ENCODE peak calls at places on chromosomes 16 and 17, in seven cellular contexts. X is heart left ventricle, Y is lower leg skin, M is HFFc6, S is HFF-Myc, Q is nephron progenitor cell, F is kidney epithelial cell. Z is an unnamed sample.

GRCh38 chr17:32516450-32516849 is 29.7 kb downstream of the CDK5R1 start:
- DNase-seq in X (no peak), Y (no peak), M (no peak), S (no peak), Q (no peak), F (no peak), Z (no peak)

GRCh38 chr17:45976755-45977505 is 22.1 kb upstream of the STH start:
- DNase-seq in X (no peak), Y (no peak), M (peak; percentile 30), S (no peak), Q (no peak), F (no peak), Z (no peak)

GRCh38 chr16:67718668-67719047 is 458 bp downstream of the GFOD2 start:
- DNase-seq in X (no peak), Y (no peak), M (no peak), S (no peak), Q (no peak), F (no peak), Z (no peak)

GRCh38 chr17:78563189-78564145 is 13.7 kb downstream of the DNAH17 start:
- DNase-seq in X (peak; percentile 47), Y (no peak), M (no peak), S (no peak), Q (no peak), F (no peak), Z (no peak)

GRCh38 chr16:3774156-3774767 is 56.9 kb upstream of the TRAP1 start:
- DNase-seq in X (peak; percentile 88), Y (no peak), M (peak; percentile 32), S (peak; percentile 11), Q (no peak), F (no peak), Z (no peak)

GRCh38 chr16:3951861-3952332 is 71.4 kb upstream of the CREBBP start:
- DNase-seq in X (no peak), Y (no peak), M (no peak), S (no peak), Q (no peak), F (no peak), Z (no peak)

GRCh38 chr17:55612691-55613141 is 101.5 kb upstream of the SMIM36 start:
- DNase-seq in X (no peak), Y (no peak), M (no peak), S (no peak), Q (no peak), F (no peak), Z (no peak)

GRCh38 chr16:51049276-51049675 is 101.8 kb downstream of the SALL1 start:
- DNase-seq in X (no peak), Y (no peak), M (no peak), S (no peak), Q (no peak), F (no peak), Z (no peak)

GRCh38 chr17:55285340-55286301 is 20.9 kb downstream of the HLF start:
- DNase-seq in X (peak; percentile 98), Y (peak; percentile 92), M (peak; percentile 25), S (peak; percentile 19), Q (no peak), F (no peak), Z (no peak)

GRCh38 chr17:45127209-45127582 is 5.1 kb downstream of the PLCD3 start:
- DNase-seq in X (peak; percentile 46), Y (no peak), M (no peak), S (no peak), Q (no peak), F (no peak), Z (no peak)

GRCh38 chr17:27367121-27367981 is 73.4 kb downstream of the WSB1 start:
- DNase-seq in X (no peak), Y (no peak), M (no peak), S (no peak), Q (no peak), F (no peak), Z (no peak)

GRCh38 chr17:50279181-50279526 is 4.9 kb downstream of the TMEM92 start:
- DNase-seq in X (no peak), Y (no peak), M (peak; percentile 62), S (no peak), Q (no peak), F (no peak), Z (no peak)

GRCh38 chr16:13997933-13998332 is 73.2 kb upstream of the MRTFB start:
- DNase-seq in X (no peak), Y (no peak), M (no peak), S (no peak), Q (no peak), F (peak; percentile 84), Z (no peak)

GRCh38 chr17:73474370-73474988 is 162.7 kb upstream of the CDC42EP4 start:
- DNase-seq in X (peak; percentile 92), Y (peak; percentile 51), M (no peak), S (peak; percentile 7), Q (no peak), F (no peak), Z (no peak)

GRCh38 chr17:78351449-78352006 is 8.3 kb downstream of the SOCS3 start:
- DNase-seq in X (peak; percentile 97), Y (peak; percentile 94), M (peak; percentile 85), S (no peak), Q (peak; percentile 41), F (no peak), Z (peak; percentile 92)

GRCh38 chr16:48438414-48438813 is 53.2 kb upstream of the SIAH1 start:
- DNase-seq in X (no peak), Y (no peak), M (no peak), S (no peak), Q (no peak), F (no peak), Z (no peak)

GRCh38 chr16:77069929-77070328 is 121.1 kb upstream of the MON1B start:
- DNase-seq in X (no peak), Y (no peak), M (no peak), S (no peak), Q (no peak), F (no peak), Z (no peak)

GRCh38 chr17:43917348-43918025 is 10.2 kb upstream of the MPP2 start:
- DNase-seq in X (no peak), Y (no peak), M (no peak), S (no peak), Q (peak; percentile 47), F (no peak), Z (no peak)

GRCh38 chr17:82892869-82893565 is 53.2 kb upstream of the ZNF750 start:
- DNase-seq in X (peak; percentile 68), Y (no peak), M (no peak), S (no peak), Q (no peak), F (no peak), Z (no peak)

GRCh38 chr17:45019177-45019711 is 32.2 kb downstream of the DCAKD start:
- DNase-seq in X (peak; percentile 74), Y (no peak), M (no peak), S (no peak), Q (peak; percentile 57), F (no peak), Z (peak; percentile 86)

GRCh38 chr17:66025551-66025950 is 166.4 kb downstream of the CEP112 start:
- DNase-seq in X (no peak), Y (no peak), M (peak; percentile 35), S (no peak), Q (no peak), F (no peak), Z (no peak)

GRCh38 chr17:77453613-77454559 is 313.1 kb downstream of the SEC14L1 start:
- DNase-seq in X (peak; percentile 57), Y (no peak), M (no peak), S (no peak), Q (no peak), F (no peak), Z (no peak)

GRCh38 chr17:36877001-36877400 is 60.3 kb upstream of the LHX1 start:
- DNase-seq in X (no peak), Y (no peak), M (no peak), S (no peak), Q (no peak), F (no peak), Z (no peak)

GRCh38 chr16:19135896-19136438 is 22.2 kb downstream of the ITPRIPL2 start:
- DNase-seq in X (peak; percentile 46), Y (no peak), M (no peak), S (no peak), Q (no peak), F (no peak), Z (no peak)

DNA sequence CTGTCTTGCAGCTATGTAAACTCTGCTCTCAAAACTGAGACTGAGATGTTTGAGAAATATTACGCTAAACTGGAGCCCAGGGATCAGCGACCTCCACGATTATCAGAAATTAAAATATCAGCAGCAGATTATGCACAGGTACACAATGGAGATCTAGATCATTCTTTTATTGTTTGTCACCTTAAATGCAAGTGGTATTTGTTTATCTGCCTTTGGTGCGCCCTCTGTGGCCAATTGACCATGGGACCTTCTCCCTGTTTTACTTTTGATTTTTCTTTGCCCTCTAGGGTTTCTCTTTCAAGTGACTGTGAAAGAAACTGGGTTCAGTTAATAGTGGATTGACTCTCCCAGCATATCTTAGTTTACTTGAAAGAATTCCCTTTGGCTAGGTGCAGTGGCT is 42.1 kb downstream of the PRSS54 start:
- DNase-seq in X (no peak), Y (no peak), M (no peak), S (no peak), Q (no peak), F (no peak), Z (no peak)
- TF ChIP-seq CTCF in X (no peak), Y (no peak), M (no peak), S (no peak), Q (no peak), F (no peak), Z (no peak)

GRCh38 chr17:28743243-28744103 is at the start of gene TRAF4:
- DNase-seq in X (peak; percentile 88), Y (peak; percentile 69), M (peak; percentile 93), S (peak; percentile 81), Q (peak; percentile 87), F (no peak), Z (peak; percentile 94)
- TF ChIP-seq CTCF in X (peak; percentile 21), Y (no peak), M (no peak), S (no peak), Q (no peak), F (no peak), Z (peak; percentile 34)

DNA sequence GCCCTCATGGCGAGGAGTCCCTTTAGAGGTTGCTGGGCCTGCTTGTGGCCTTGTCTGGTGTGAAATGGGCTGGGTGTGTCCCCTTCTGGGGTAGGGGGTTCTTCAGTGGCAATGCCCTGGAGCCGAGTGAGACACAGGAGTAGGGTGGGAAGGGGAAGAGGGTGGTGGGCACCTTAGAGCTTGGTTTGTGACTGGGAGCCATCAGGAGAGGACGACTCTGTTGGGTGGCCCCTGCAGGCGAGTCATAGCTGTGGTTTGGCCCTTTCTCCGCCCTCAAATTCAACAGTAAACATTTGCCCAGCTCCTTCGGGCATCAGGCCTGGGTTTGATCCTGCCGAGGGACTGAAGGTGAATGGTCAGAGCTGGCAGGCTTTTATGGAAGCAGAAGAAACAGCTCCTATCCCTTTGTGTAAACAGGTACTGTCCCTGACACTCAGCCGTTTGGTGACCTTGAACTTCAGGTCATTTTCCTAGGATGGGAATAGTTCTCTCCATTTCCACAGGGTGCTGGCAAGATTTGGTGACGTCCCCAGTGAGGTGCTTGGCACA is 2.9 kb downstream of the E4F1 start:
- DNase-seq in X (no peak), Y (no peak), M (no peak), S (no peak), Q (no peak), F (no peak), Z (peak; percentile 76)
- TF ChIP-seq CTCF in X (no peak), Y (no peak), M (no peak), S (no peak), Q (no peak), F (no peak), Z (no peak)

DNA sequence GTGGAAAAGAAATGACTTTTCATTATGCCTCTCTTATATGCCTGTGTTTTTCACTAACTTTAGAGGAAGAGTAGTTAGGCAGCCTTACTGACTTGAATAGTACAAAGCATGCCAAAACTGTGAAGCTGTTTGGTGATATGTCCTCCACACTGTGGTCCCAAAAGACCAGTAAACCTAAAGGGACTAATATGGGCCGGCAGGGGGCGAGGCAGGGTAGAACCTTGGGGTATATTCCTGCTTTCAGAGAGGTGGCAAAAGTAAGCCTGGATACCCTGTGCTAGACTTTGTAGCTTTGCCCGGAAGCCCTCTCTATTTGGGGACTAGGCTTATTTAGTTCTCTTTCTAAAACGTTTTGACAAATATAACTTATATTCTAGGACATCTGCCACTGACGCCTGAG is 36.5 kb upstream of the VWA3A start:
- DNase-seq in X (no peak), Y (no peak), M (no peak), S (no peak), Q (peak; percentile 14), F (no peak), Z (no peak)
- TF ChIP-seq CTCF in X (no peak), Y (no peak), M (no peak), S (peak; percentile 27), Q (peak; percentile 29), F (peak; percentile 21), Z (no peak)

Z was measured in osteocyte.